ENCODE peak calls at places on chromosomes 16 and 17, in seven cellular contexts. P is heart left ventricle, W is gastrocnemius medialis, Z is transverse colon, L is endothelial cell of umbilical vein, M is uterus, V is sigmoid colon. Y is an unnamed sample.
A peak's percentile ranks its signal among the peaks of the same experiment; 100 is the strongest.

GRCh38 chr16:69711115-69711740 is 15.1 kb downstream of the NQO1 start:
- DNase-seq in M (peak; percentile 91), W (no peak), L (no peak), Z (peak; percentile 56), V (no peak), P (no peak), Y (peak; percentile 87)

GRCh38 chr16:8718753-8719386 is 44.5 kb downstream of the ABAT start:
- DNase-seq in M (no peak), W (no peak), V (no peak), L (no peak), P (no peak), Z (no peak), Y (peak; percentile 54)

GRCh38 chr16:72400257-72401078 is 228.5 kb upstream of the PMFBP1 start:
- DNase-seq in Z (peak; percentile 24), M (no peak), L (peak; percentile 76), W (no peak), V (no peak), P (peak; percentile 19), Y (peak; percentile 12)

GRCh38 chr16:15765880-15766279 is 90.9 kb downstream of the MYH11 start:
- DNase-seq in Z (no peak), V (no peak), W (peak; percentile 17), M (no peak), P (peak; percentile 25), L (peak; percentile 44), Y (peak; percentile 28)

GRCh38 chr16:78703951-78704350 is 604.5 kb downstream of the WWOX start:
- DNase-seq in P (no peak), L (no peak), M (no peak), W (no peak), V (no peak), Z (no peak), Y (no peak)

GRCh38 chr16:986411-986810 is 4.8 kb downstream of the SOX8 start:
- DNase-seq in L (no peak), P (no peak), W (no peak), M (no peak), Z (no peak), V (no peak), Y (no peak)

GRCh38 chr17:79420318-79421243 is 190.3 kb downstream of the RBFOX3 start:
- DNase-seq in L (peak; percentile 3), M (no peak), W (no peak), V (no peak), Z (no peak), P (no peak), Y (no peak)

GRCh38 chr17:43033947-43034622 is 9.1 kb downstream of the RND2 start:
- DNase-seq in M (no peak), P (no peak), L (no peak), W (no peak), Z (no peak), V (no peak), Y (no peak)

GRCh38 chr16:89922884-89923639 is at the start of gene TUBB3:
- DNase-seq in M (no peak), Z (peak; percentile 58), L (peak; percentile 83), P (peak; percentile 81), W (no peak), V (no peak), Y (peak; percentile 56)

GRCh38 chr17:75241143-75241430 is 20.3 kb downstream of the GGA3 start:
- DNase-seq in L (no peak), W (no peak), V (no peak), P (no peak), M (no peak), Z (no peak), Y (no peak)

GRCh38 chr16:54739381-54739780 is 191.3 kb upstream of the IRX5 start:
- DNase-seq in W (no peak), V (no peak), M (no peak), P (no peak), Z (no peak), L (no peak), Y (no peak)

GRCh38 chr17:40447148-40447644 is 3.9 kb downstream of the IGFBP4 start:
- DNase-seq in L (no peak), Z (no peak), P (peak; percentile 45), W (no peak), V (peak; percentile 74), M (peak; percentile 67), Y (no peak)

GRCh38 chr17:40443988-40444899 is 994 bp downstream of the IGFBP4 start:
- DNase-seq in V (no peak), M (no peak), W (no peak), Z (peak; percentile 27), P (no peak), L (peak; percentile 40), Y (no peak)

GRCh38 chr17:40443196-40443987 is at the start of gene IGFBP4:
- DNase-seq in V (peak; percentile 94), L (peak; percentile 69), W (peak; percentile 56), Z (peak; percentile 84), M (peak; percentile 88), P (peak; percentile 86), Y (peak; percentile 67)

GRCh38 chr17:40448213-40448638 is 5.0 kb downstream of the IGFBP4 start:
- DNase-seq in W (no peak), Z (peak; percentile 54), P (peak; percentile 52), M (peak; percentile 60), V (peak; percentile 82), L (peak; percentile 48), Y (no peak)

GRCh38 chr17:40445769-40446468 is 2.7 kb downstream of the IGFBP4 start:
- DNase-seq in W (no peak), M (no peak), P (no peak), V (no peak), L (no peak), Z (no peak), Y (no peak)
- H3K27ac ChIP-seq in W (peak overlapping the region; percentile 79), M (peak overlapping the region; percentile 94), P (peak overlapping the region; percentile 93), V (peak overlapping the region; percentile 99), L (peak overlapping the region; percentile 77), Z (peak overlapping the region; percentile 94), Y (peak overlapping the region; percentile 84)

DNA sequence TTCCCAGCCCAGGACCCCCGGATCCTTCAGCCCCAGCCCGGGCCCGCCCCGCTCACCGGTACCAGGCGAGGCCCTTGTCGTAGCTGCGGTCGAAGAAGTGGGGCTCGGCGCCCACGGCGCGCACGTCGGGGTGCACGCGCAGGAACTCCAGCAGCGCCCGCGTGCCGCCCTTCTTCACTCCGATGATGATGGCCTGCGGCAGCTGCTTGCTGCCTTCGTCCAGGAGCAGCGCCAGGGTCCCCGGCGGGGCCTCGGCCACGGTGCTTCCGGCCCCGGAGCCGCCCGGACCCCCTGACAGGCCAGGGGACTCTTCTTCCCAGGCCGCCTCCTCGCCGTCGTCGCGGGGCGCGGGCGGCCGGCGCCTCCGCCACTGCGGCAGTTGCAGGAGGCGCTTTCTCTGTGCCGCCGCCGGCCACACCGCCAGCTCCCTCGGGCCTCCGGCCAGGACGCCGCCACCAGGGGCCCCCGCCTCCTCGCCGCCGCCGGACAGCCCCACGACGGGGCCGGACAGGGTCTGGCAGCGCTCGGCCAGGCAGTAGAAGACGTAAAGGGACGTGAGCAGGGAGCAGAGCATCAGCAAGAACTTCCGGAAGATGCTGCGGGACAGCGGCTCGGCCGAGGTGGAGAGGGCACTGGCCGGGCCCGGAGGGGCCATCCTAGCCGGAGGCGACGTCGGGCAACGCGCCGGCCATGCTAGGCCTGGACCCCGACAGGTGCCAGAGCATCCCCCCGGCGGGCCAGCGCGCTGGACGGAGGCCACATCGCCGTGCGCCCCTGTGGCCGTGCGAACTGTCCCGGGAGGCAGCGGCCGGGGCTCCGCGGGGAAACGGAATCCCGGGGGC is 1.0 kb downstream of the HS3ST3A1 start:
- DNase-seq in V (no peak), Z (no peak), P (no peak), M (no peak), L (no peak), W (no peak), Y (no peak)
- H3K4me3 ChIP-seq in V (peak overlapping the region; percentile 52), Z (no peak overlapping the region), P (peak overlapping the region; percentile 30), M (no peak overlapping the region), L (no peak overlapping the region), W (peak overlapping the region; percentile 48), Y (peak overlapping the region; percentile 32)

DNA sequence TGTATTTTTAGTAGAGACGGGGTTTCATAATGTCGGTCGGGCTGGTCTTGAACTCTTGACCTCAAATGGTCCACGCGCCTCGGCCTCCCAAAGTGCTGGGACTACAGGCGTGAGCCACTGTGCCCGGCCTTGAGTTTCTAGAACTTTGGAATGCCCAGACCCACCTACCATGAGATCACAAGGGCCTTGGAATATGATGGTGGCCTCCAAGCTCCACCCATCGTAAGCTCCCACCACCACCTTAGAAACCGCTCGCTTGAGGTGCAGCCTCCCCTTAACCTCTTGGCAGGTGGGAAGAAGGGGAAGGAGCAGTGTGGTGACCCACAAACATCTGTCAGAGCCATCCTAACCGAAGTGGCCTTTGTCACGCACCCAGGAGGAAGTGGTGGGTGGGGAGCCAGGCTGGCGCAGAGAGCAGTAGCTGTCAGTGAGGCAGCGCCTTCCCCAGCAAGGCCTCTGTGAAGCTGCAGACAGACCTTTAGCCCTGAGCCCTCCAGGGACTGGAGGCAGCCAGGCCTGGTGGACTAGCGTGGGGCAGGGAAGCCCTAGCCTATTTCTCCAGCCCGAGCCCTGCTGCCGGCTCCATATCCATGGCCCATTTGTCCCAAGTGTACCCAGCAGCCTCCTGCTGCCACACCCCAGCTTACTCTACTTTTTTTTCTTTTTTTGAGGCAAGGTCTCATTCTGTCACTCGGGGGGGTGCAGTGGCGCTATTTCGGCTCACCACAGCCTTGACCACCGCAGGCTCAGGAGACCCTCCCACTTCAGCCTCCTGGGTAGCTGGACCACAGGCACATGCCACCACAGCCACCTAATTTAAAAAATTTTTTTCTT is 13.1 kb upstream of the SEPHS2 start:
- DNase-seq in L (no peak), Z (peak; percentile 68), W (no peak), P (peak; percentile 52), M (no peak), V (peak; percentile 68), Y (no peak)
- TF ChIP-seq POLR2A in L (no peak), Z (no peak), W (no peak), P (no peak), M (no peak), V (no peak), Y (no peak)

GRCh38 chr17:82127704-82128103 is 29.7 kb upstream of the FASN start:
- DNase-seq in W (no peak), P (no peak), Z (no peak), M (no peak), V (no peak), L (no peak), Y (no peak)
- H3K27ac ChIP-seq in W (no peak overlapping the region), P (no peak overlapping the region), Z (no peak overlapping the region), M (no peak overlapping the region), V (no peak overlapping the region), L (no peak overlapping the region), Y (no peak overlapping the region)

GRCh38 chr17:77144227-77144626 is 3.5 kb downstream of the SEC14L1 start:
- DNase-seq in Z (no peak), L (no peak), W (no peak), P (no peak), V (peak; percentile 17), M (no peak), Y (no peak)

GRCh38 chr17:77145635-77146632 is 5.2 kb downstream of the SEC14L1 start:
- DNase-seq in W (peak; percentile 45), V (peak; percentile 83), M (no peak), L (peak; percentile 80), Z (peak; percentile 67), P (peak; percentile 68), Y (peak; percentile 30)

GRCh38 chr17:77143306-77143705 is 2.5 kb downstream of the SEC14L1 start:
- DNase-seq in V (no peak), L (no peak), P (no peak), W (no peak), Z (no peak), M (no peak), Y (no peak)

GRCh38 chr17:77146882-77147281 is 6.1 kb downstream of the SEC14L1 start:
- DNase-seq in P (peak; percentile 60), W (no peak), Z (peak; percentile 72), M (no peak), L (no peak), V (no peak), Y (no peak)

GRCh38 chr17:77145209-77145608 is 4.4 kb downstream of the SEC14L1 start:
- DNase-seq in L (no peak), Z (no peak), V (no peak), W (no peak), M (no peak), P (no peak), Y (no peak)
- H3K4me3 ChIP-seq in L (peak overlapping the region; percentile 67), Z (no peak overlapping the region), V (no peak overlapping the region), W (no peak overlapping the region), M (no peak overlapping the region), P (no peak overlapping the region), Y (no peak overlapping the region)